ENCODE peak calls at places on chromosomes 6 and 20, in seven cellular contexts. U is thoracic aorta, S is A549, K is right lobe of liver, R is GM12878, J is endodermal cell, E is pancreas. F is an unnamed sample.
A peak's percentile ranks its signal among the peaks of the same experiment; 100 is the strongest.

GRCh38 chr20:46774943-46775560 is 65.6 kb downstream of the SLC2A10 start:
- DNase-seq in U (no peak), S (no peak), K (no peak), R (no peak), J (no peak), E (no peak), F (no peak)

GRCh38 chr20:48697845-48698491 is 129.8 kb downstream of the PREX1 start:
- DNase-seq in U (peak; percentile 79), S (peak; percentile 61), K (peak; percentile 90), R (no peak), J (no peak), E (peak; percentile 69), F (peak; percentile 98)

GRCh38 chr20:21559305-21559704 is 45.4 kb upstream of the NKX2-2 start:
- DNase-seq in U (no peak), S (no peak), K (no peak), R (peak; percentile 48), J (no peak), E (no peak), F (no peak)

GRCh38 chr6:144583614-144583954 is 298.4 kb downstream of the UTRN start:
- DNase-seq in U (no peak), S (no peak), K (no peak), R (no peak), J (no peak), E (no peak), F (no peak)

GRCh38 chr6:108778421-108779186 is 69.6 kb upstream of the ARMC2 start:
- DNase-seq in U (no peak), S (no peak), K (no peak), R (no peak), J (no peak), E (no peak), F (peak; percentile 25)

GRCh38 chr6:106026748-106027147 is 59.4 kb upstream of the PRDM1 start:
- DNase-seq in U (no peak), S (no peak), K (no peak), R (peak; percentile 8), J (no peak), E (no peak), F (no peak)

GRCh38 chr6:362231-362923 is 29.2 kb upstream of the IRF4 start:
- DNase-seq in U (no peak), S (no peak), K (peak; percentile 44), R (no peak), J (no peak), E (no peak), F (no peak)

GRCh38 chr6:93177918-93178317 is 241.4 kb downstream of the EPHA7 start:
- DNase-seq in U (no peak), S (no peak), K (no peak), R (no peak), J (no peak), E (no peak), F (no peak)

GRCh38 chr6:107185570-107185969 is 70.3 kb upstream of the BEND3 start:
- DNase-seq in U (no peak), S (no peak), K (no peak), R (no peak), J (peak; percentile 69), E (no peak), F (no peak)

GRCh38 chr6:121823437-121823851 is 388.0 kb downstream of the GJA1 start:
- DNase-seq in U (no peak), S (no peak), K (no peak), R (no peak), J (peak; percentile 78), E (no peak), F (no peak)

GRCh38 chr6:170209354-170210025 is 81.4 kb downstream of the DLL1 start:
- DNase-seq in U (no peak), S (no peak), K (peak; percentile 46), R (no peak), J (peak; percentile 38), E (peak; percentile 9), F (no peak)

GRCh38 chr20:48640871-48641270 is 186.9 kb downstream of the PREX1 start:
- DNase-seq in U (no peak), S (no peak), K (no peak), R (no peak), J (no peak), E (no peak), F (no peak)

GRCh38 chr6:30206799-30207618 is 6.2 kb downstream of the TRIM26 start:
- DNase-seq in U (no peak), S (no peak), K (peak; percentile 85), R (no peak), J (peak; percentile 85), E (no peak), F (peak; percentile 66)

GRCh38 chr6:114735118-114735730 is 392.4 kb upstream of the HS3ST5 start:
- DNase-seq in U (no peak), S (no peak), K (no peak), R (no peak), J (no peak), E (no peak), F (no peak)

GRCh38 chr20:11118802-11119380 is 445.1 kb upstream of the JAG1 start:
- DNase-seq in U (no peak), S (no peak), K (no peak), R (no peak), J (no peak), E (no peak), F (no peak)

GRCh38 chr6:13660893-13661292 is 45.8 kb downstream of the NOL7 start:
- DNase-seq in U (no peak), S (no peak), K (no peak), R (no peak), J (no peak), E (no peak), F (no peak)

GRCh38 chr6:143647191-143647590 is 30.6 kb upstream of the PHACTR2 start:
- DNase-seq in U (no peak), S (no peak), K (no peak), R (no peak), J (no peak), E (no peak), F (no peak)

GRCh38 chr6:160573943-160574342 is 90.1 kb downstream of the LPA start:
- DNase-seq in U (no peak), S (no peak), K (no peak), R (no peak), J (no peak), E (no peak), F (no peak)

GRCh38 chr20:40860487-40860902 is 168.1 kb upstream of the TOP1 start:
- DNase-seq in U (no peak), S (no peak), K (no peak), R (no peak), J (no peak), E (peak; percentile 29), F (no peak)

GRCh38 chr20:53708129-53708968 is 114.7 kb upstream of the ZNF217 start:
- DNase-seq in U (no peak), S (no peak), K (no peak), R (peak; percentile 94), J (no peak), E (no peak), F (peak; percentile 93)

GRCh38 chr6:136860043-136860442 is 37.7 kb downstream of the PEX7 start:
- DNase-seq in U (no peak), S (no peak), K (no peak), R (no peak), J (no peak), E (no peak), F (no peak)

GRCh38 chr6:152474341-152474740 is 162.8 kb downstream of the SYNE1 start:
- DNase-seq in U (no peak), S (no peak), K (no peak), R (no peak), J (no peak), E (no peak), F (no peak)

DNA sequence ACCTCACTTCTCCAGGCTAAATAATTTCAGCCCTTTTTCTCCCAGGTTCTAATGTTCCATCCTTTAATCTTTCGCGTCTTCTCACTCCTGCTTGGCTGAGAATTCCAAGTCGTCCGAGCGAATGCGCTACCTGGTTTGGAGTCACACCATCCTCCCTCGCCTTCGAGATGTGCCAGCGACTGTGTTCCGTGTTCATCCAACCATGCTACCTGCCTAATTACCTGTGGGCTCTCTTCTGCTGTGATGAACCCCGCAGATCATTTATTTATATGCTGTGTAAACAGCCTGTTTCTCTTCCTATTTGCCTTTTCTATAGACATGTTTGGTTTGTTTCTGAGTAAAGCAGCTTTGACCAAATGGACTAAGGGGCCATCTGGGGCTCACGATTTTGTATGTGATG is 83.5 kb upstream of the TMEM181 start:
- DNase-seq in U (no peak), S (no peak), K (no peak), R (peak; percentile 45), J (no peak), E (no peak), F (no peak)
- H3K27ac ChIP-seq in U (no peak overlapping the region), S (peak overlapping the region; percentile 7), K (no peak overlapping the region), R (peak overlapping the region; percentile 81), J (no peak overlapping the region), E (no peak overlapping the region), F (peak overlapping the region; percentile 89)

GRCh38 chr6:37511910-37512399 is 12.3 kb upstream of the CCDC167 start:
- DNase-seq in U (no peak), S (no peak), K (no peak), R (no peak), J (peak; percentile 70), E (no peak), F (no peak)
- H3K4me1 ChIP-seq in U (peaks cover 4% of the 10 kb centered on the region), S (peaks cover 11% of the 10 kb centered on the region), K (peaks cover 13% of the 10 kb centered on the region), R (peaks cover 24% of the 10 kb centered on the region), J (peaks cover 14% of the 10 kb centered on the region), E (peaks cover 3% of the 10 kb centered on the region), F (peaks cover 22% of the 10 kb centered on the region)

DNA sequence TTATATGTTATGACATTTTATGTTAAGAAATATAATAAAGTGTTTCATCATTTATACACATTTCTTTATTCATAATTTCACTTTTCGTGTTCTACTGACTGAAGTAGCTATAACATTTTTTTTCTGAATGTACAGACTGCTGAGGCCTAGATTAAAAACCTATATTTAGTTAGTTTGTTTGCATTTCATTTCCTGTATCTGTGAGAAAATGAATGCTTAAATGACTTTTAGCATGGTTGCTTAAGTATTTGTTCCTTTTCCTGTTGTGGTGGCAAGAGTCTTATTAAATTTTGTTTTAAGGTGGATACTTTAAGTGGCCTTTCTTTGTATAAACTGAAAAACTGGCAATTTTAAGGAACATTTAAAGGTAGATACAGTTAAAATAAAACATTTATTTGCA is 779.7 kb upstream of the MAN1A1 start:
- DNase-seq in U (no peak), S (no peak), K (no peak), R (no peak), J (no peak), E (no peak), F (no peak)
- H3K4me3 ChIP-seq in U (no peak overlapping the region), S (no peak overlapping the region), K (no peak overlapping the region), R (no peak overlapping the region), J (no peak overlapping the region), E (no peak overlapping the region), F (no peak overlapping the region)

GRCh38 chr6:157173756-157174155 is 149.6 kb downstream of the TMEM242 start:
- DNase-seq in U (no peak), S (no peak), K (no peak), R (no peak), J (no peak), E (no peak), F (no peak)
- H3K27ac ChIP-seq in U (no peak overlapping the region), S (no peak overlapping the region), K (no peak overlapping the region), R (no peak overlapping the region), J (no peak overlapping the region), E (no peak overlapping the region), F (no peak overlapping the region)

F was measured in SJCRH30.